ENCODE peak calls at places on chromosomes 2 and 18, in six cellular contexts. Z is activated CD8-positive, alpha-beta memory T cell treated with anti-CD3 and anti-CD28 coated beads for 48 hours; C is CD4-positive, alpha-beta memory T cell; T is T-cell; V is NCI-H1417; A is T-helper 17 cell. E is an unnamed sample.

GRCh38 chr2:46818141-46818552 is 97.5 kb downstream of the MCFD2 start:
- DNase-seq in Z (no peak), C (no peak), T (no peak), V (no peak), A (no peak), E (no peak)

GRCh38 chr18:75211721-75212625 is 1.4 kb downstream of the TSHZ1 start:
- DNase-seq in Z (no peak), C (peak), T (no peak), V (peak), A (no peak), E (peak)

GRCh38 chr18:23872701-23873550 is 141.6 kb upstream of the TTC39C start:
- DNase-seq in Z (no peak), C (peak), T (no peak), V (no peak), A (no peak), E (peak)

GRCh38 chr2:118774458-118775133 is 72.9 kb downstream of the EN1 start:
- DNase-seq in Z (peak), C (no peak), T (no peak), V (no peak), A (no peak), E (peak)

GRCh38 chr2:29990112-29990511 is 68.7 kb upstream of the ALK start:
- DNase-seq in Z (no peak), C (no peak), T (no peak), V (no peak), A (no peak), E (peak)

GRCh38 chr2:239153806-239154591 is 246.8 kb downstream of the HDAC4 start:
- DNase-seq in Z (no peak), C (no peak), T (no peak), V (no peak), A (no peak), E (no peak)

GRCh38 chr2:31297751-31298150 is 63.8 kb downstream of the EHD3 start:
- DNase-seq in Z (no peak), C (no peak), T (no peak), V (no peak), A (no peak), E (no peak)

GRCh38 chr2:235542728-235543125 is 48.9 kb downstream of the AGAP1 start:
- DNase-seq in Z (no peak), C (no peak), T (no peak), V (no peak), A (no peak), E (peak)

GRCh38 chr2:46229134-46230063 is 67.8 kb upstream of the EPAS1 start:
- DNase-seq in Z (no peak), C (peak), T (no peak), V (no peak), A (no peak), E (no peak)

GRCh38 chr18:13137041-13137938 is 81.3 kb upstream of the LDLRAD4 start:
- DNase-seq in Z (no peak), C (peak), T (no peak), V (peak), A (no peak), E (peak)

GRCh38 chr18:24878289-24878688 is 417.9 kb downstream of the HRH4 start:
- DNase-seq in Z (no peak), C (no peak), T (no peak), V (peak), A (no peak), E (peak)

GRCh38 chr2:144331652-144332355 is 188.1 kb downstream of the ZEB2 start:
- DNase-seq in Z (no peak), C (no peak), T (peak), V (peak), A (peak), E (no peak)

GRCh38 chr2:74142340-74142739 is 5.4 kb downstream of the BOLA3 start:
- DNase-seq in Z (no peak), C (no peak), T (no peak), V (no peak), A (no peak), E (peak)

GRCh38 chr18:36589857-36590543 is 238.8 kb downstream of the TPGS2 start:
- DNase-seq in Z (no peak), C (no peak), T (no peak), V (no peak), A (no peak), E (no peak)

GRCh38 chr2:134260726-134261125 is 6.9 kb downstream of the MGAT5 start:
- DNase-seq in Z (no peak), C (no peak), T (no peak), V (no peak), A (no peak), E (no peak)

GRCh38 chr2:128293426-128293755 is 25.3 kb downstream of the HS6ST1 start:
- DNase-seq in Z (no peak), C (no peak), T (no peak), V (no peak), A (no peak), E (no peak)

GRCh38 chr18:70249118-70249517 is 39.7 kb upstream of the SOCS6 start:
- DNase-seq in Z (no peak), C (no peak), T (no peak), V (no peak), A (no peak), E (no peak)

GRCh38 chr2:21072477-21073242 is 28.8 kb upstream of the APOB start:
- DNase-seq in Z (no peak), C (no peak), T (no peak), V (no peak), A (no peak), E (no peak)

GRCh38 chr2:232534940-232535735 is 4.4 kb upstream of the CHRNG start:
- DNase-seq in Z (no peak), C (no peak), T (no peak), V (no peak), A (no peak), E (no peak)

GRCh38 chr2:38301340-38301968 is 75.6 kb downstream of the ATL2 start:
- DNase-seq in Z (no peak), C (no peak), T (no peak), V (no peak), A (no peak), E (no peak)

GRCh38 chr2:39708003-39708402 is 42.3 kb downstream of the TMEM178A start:
- DNase-seq in Z (no peak), C (no peak), T (no peak), V (no peak), A (no peak), E (no peak)